ENCODE peak calls at places on chromosomes 3 and 15, in four cellular contexts. V, N, H and W are unnamed samples.

GRCh38 chr3:139491027-139491700 is 14.8 kb upstream of the RBP2 start:
- DNase-seq in V (no peak), N (no peak), H (peak; percentile 47), W (no peak)

GRCh38 chr3:46670891-46671427 is 22.5 kb downstream of the ALS2CL start:
- DNase-seq in V (no peak), N (no peak), H (peak; percentile 21), W (peak; percentile 6)

GRCh38 chr3:164604687-164605086 is 473.6 kb downstream of the SI start:
- DNase-seq in V (no peak), N (no peak), H (no peak), W (no peak)

GRCh38 chr3:133930341-133930933 is 34.8 kb upstream of the RAB6B start:
- DNase-seq in V (no peak), N (peak; percentile 42), H (no peak), W (no peak)

GRCh38 chr3:43296565-43296964 is 10.2 kb downstream of the SNRK start:
- DNase-seq in V (no peak), N (no peak), H (no peak), W (no peak)

GRCh38 chr3:142152349-142152748 is 3.0 kb upstream of the TFDP2 start:
- DNase-seq in V (peak; percentile 36), N (no peak), H (peak; percentile 39), W (no peak)

GRCh38 chr15:62803856-62804400 is 238.6 kb upstream of the TPM1 start:
- DNase-seq in V (no peak), N (no peak), H (no peak), W (no peak)

GRCh38 chr3:177211503-177212277 is 14.4 kb upstream of the TBL1XR1 start:
- DNase-seq in V (no peak), N (peak; percentile 83), H (no peak), W (no peak)

GRCh38 chr3:46276497-46277099 is 34.3 kb downstream of the CCR3 start:
- DNase-seq in V (peak; percentile 57), N (peak; percentile 29), H (peak; percentile 73), W (peak; percentile 50)

GRCh38 chr3:46883252-46884185 is 6.0 kb downstream of the PTH1R start:
- DNase-seq in V (peak; percentile 25), N (no peak), H (no peak), W (no peak)

GRCh38 chr3:13015286-13016082 is 57.7 kb downstream of the IQSEC1 start:
- DNase-seq in V (no peak), N (no peak), H (no peak), W (no peak)

GRCh38 chr15:85973584-85974347 is 105.9 kb upstream of the AGBL1 start:
- DNase-seq in V (peak; percentile 59), N (no peak), H (peak; percentile 39), W (no peak)

GRCh38 chr15:45458746-45459403 is 63.7 kb downstream of the SLC30A4 start:
- DNase-seq in V (peak; percentile 78), N (peak; percentile 70), H (peak; percentile 53), W (peak; percentile 59)

GRCh38 chr15:73305331-73306211 is 63.2 kb downstream of the HCN4 start:
- DNase-seq in V (peak; percentile 56), N (peak; percentile 21), H (peak; percentile 74), W (no peak)

GRCh38 chr15:99103279-99103678 is 1.6 kb upstream of the SYNM start:
- DNase-seq in V (no peak), N (no peak), H (no peak), W (no peak)

GRCh38 chr15:62053439-62054085 is 6.7 kb downstream of the VPS13C start:
- DNase-seq in V (no peak), N (no peak), H (no peak), W (no peak)

GRCh38 chr15:77506311-77507150 is 85.8 kb downstream of the HMG20A start:
- DNase-seq in V (no peak), N (no peak), H (no peak), W (peak; percentile 82)

GRCh38 chr3:65559643-65560042 is 479.1 kb downstream of the MAGI1 start:
- DNase-seq in V (no peak), N (no peak), H (no peak), W (no peak)

GRCh38 chr3:30401971-30402370 is 204.4 kb upstream of the TGFBR2 start:
- DNase-seq in V (no peak), N (no peak), H (no peak), W (no peak)

GRCh38 chr3:31137718-31138465 is 243.4 kb upstream of the GADL1 start:
- DNase-seq in V (no peak), N (no peak), H (no peak), W (no peak)

GRCh38 chr3:114499986-114500385 is 206.2 kb downstream of the TIGIT start:
- DNase-seq in V (no peak), N (no peak), H (no peak), W (no peak)

GRCh38 chr15:52020253-52021085 is 1.4 kb downstream of the MAPK6 start:
- DNase-seq in V (no peak), N (no peak), H (no peak), W (no peak)

DNA sequence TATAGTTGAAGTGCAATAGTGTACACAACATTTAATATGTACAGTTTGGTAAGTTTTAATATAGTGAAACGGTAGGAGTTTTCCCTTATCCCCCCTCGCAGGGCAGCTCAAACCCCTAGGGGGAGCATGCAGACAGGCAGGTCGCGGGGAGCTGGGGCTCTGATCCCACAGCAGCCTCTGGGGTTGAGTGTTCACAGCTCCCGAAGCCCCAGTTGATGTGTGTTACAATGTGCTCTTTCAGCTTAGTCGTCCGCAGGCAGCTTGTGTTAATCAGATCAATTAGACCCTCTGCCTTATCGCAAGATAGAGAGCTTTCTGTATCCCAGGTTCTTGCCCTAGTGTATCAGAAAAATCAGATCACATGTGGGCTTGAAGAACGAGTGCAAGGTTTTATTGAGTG is 143.1 kb upstream of the CHRNA7 start:
- DNase-seq in V (peak; percentile 17), N (no peak), H (peak; percentile 58), W (no peak)
- TF ChIP-seq CTCF in V (peak; percentile 13), N (no peak), H (peak; percentile 73), W (peak; percentile 19)

GRCh38 chr3:186618318-186618938 is 5.6 kb downstream of the AHSG start:
- DNase-seq in V (no peak), N (no peak), H (no peak), W (no peak)

GRCh38 chr3:186619787-186620212 is 6.9 kb downstream of the AHSG start:
- DNase-seq in V (no peak), N (no peak), H (no peak), W (no peak)

GRCh38 chr3:186616299-186616617 is 3.4 kb downstream of the AHSG start:
- DNase-seq in V (no peak), N (no peak), H (no peak), W (no peak)

GRCh38 chr3:186614597-186615483 is 2.0 kb downstream of the AHSG start:
- DNase-seq in V (peak; percentile 82), N (peak; percentile 67), H (peak; percentile 85), W (peak; percentile 68)

DNA sequence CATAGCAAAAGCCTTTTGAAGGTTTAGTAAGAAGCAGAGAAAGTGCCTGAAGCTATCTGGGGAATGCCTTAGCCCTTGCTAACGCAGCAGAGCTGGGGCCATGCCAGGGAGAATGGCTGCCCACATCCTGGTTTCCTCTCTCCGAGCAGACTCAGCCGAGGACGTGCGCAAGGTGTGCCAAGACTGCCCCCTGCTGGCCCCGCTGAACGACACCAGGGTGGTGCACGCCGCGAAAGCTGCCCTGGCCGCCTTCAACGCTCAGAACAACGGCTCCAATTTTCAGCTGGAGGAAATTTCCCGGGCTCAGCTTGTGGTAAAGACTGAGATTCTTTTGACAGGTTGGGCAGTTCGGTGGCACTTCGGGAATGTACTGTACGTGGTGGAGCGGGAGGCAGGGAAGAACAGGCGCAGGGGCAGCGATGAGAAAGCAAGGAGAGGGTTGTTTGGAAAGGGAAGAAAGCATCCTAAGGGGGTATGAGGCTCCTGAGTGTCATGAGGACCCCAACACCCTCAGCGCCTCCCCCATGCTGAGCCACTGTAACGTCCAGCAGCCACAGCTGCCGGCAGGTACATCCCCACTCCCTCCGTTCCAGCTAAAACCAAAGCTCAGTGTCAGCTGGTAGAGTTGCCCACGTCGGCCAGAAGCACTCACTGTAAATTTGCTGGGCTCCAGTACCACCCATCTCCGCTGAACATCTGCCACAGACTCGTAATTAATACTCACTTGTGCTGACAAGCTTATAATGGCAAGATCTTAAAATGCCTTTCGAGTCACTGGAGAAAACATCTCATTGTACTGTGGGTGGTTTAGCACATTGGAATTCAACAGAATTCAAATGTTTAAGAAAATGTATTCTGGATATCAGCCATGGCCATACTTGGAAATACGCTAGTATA is 4.4 kb downstream of the AHSG start:
- DNase-seq in V (peak; percentile 69), N (peak; percentile 88), H (peak; percentile 89), W (peak; percentile 77)
- TF ChIP-seq CTCF in V (peak; percentile 92), N (peak; percentile 62), H (peak; percentile 93), W (peak; percentile 86)

GRCh38 chr15:35444557-35445204 is 101.3 kb downstream of the DPH6 start:
- DNase-seq in V (peak; percentile 15), N (no peak), H (no peak), W (no peak)
- TF ChIP-seq CTCF in V (peak; percentile 74), N (no peak), H (peak; percentile 91), W (peak; percentile 83)

GRCh38 chr3:9934235-9934621 is 594 bp downstream of the CRELD1 start:
- DNase-seq in V (no peak), N (no peak), H (no peak), W (peak; percentile 18)
- TF ChIP-seq CTCF in V (no peak), N (no peak), H (peak; percentile 23), W (no peak)

GRCh38 chr3:167872032-167872431 is 136.5 kb downstream of the SERPINI1 start:
- DNase-seq in V (no peak), N (no peak), H (no peak), W (no peak)

GRCh38 chr3:167870743-167871142 is 135.2 kb downstream of the SERPINI1 start:
- DNase-seq in V (no peak), N (no peak), H (no peak), W (no peak)

GRCh38 chr3:167870201-167870600 is 134.7 kb downstream of the SERPINI1 start:
- DNase-seq in V (no peak), N (no peak), H (no peak), W (no peak)

GRCh38 chr3:167874667-167875372 is 139.3 kb downstream of the SERPINI1 start:
- DNase-seq in V (no peak), N (no peak), H (no peak), W (no peak)

DNA sequence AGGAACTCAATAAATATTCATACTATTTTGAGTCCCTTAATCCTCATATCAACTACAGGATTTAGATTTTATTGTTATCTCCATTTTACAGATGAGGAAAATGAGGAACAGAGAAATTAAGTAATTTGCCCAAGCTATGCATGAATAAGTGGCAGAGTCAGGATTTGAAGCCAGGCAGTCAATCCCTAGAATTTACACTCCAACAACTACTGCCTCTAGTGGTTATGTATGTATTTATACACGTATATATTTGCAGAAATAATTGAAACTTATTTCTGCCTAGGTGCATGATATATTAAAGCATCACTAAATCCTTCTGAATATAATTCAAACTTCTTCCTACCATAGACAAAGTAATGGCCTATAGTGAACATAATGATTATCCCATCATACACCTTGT is 137.4 kb downstream of the SERPINI1 start:
- DNase-seq in V (no peak), N (no peak), H (no peak), W (no peak)
- TF ChIP-seq CTCF in V (peak; percentile 36), N (no peak), H (peak; percentile 49), W (peak; percentile 14)

DNA sequence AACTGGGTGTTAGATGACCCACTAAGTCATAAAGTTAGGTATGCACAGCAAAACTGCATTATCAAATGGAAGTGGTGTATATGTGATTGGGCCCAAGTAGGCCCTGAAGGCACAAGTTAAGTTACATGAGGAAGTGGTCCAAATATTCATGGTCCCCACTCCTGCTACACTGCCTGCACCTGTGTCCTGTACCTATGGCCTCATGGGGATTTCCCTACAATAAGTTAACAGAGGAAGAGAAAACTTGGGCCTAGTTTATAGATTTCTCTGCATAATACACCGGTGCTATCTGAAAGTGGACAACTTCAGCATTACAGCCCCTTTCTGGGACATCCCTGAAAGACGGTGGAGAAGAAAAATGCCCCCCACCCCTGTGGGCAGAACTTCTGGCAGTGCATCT is 41.5 kb downstream of the STRIT1 start:
- DNase-seq in V (no peak), N (no peak), H (no peak), W (no peak)
- TF ChIP-seq CTCF in V (no peak), N (no peak), H (no peak), W (no peak)